ENCODE peak calls at places on chromosomes 5 and 9, in nine cellular contexts. W is cardiac fibroblast, E is nephron progenitor cell, V is uterus, D is GM12878, R is psoas muscle, S is endothelial cell, C is PC-3, F is lower leg skin. B is an unnamed sample.

GRCh38 chr9:134419684-134420076 is 93.4 kb downstream of the RXRA start:
- DNase-seq in W (no peak), E (no peak), V (no peak), D (no peak), R (no peak), S (peak; percentile 38), C (peak; percentile 6), F (no peak), B (no peak)

GRCh38 chr9:7936201-7936600 is 136.6 kb upstream of the DMAC1 start:
- DNase-seq in W (no peak), E (no peak), V (no peak), D (no peak), R (no peak), S (no peak), C (no peak), F (no peak), B (no peak)

GRCh38 chr9:91682806-91683205 is 259.2 kb upstream of the NFIL3 start:
- DNase-seq in W (peak; percentile 15), E (no peak), V (no peak), D (no peak), R (no peak), S (no peak), C (peak; percentile 67), F (no peak), B (no peak)

GRCh38 chr5:180390441-180391190 is 37.5 kb upstream of the GFPT2 start:
- DNase-seq in W (peak; percentile 16), E (no peak), V (no peak), D (no peak), R (no peak), S (no peak), C (no peak), F (no peak), B (no peak)

GRCh38 chr9:135718616-135719015 is 16.6 kb downstream of the KCNT1 start:
- DNase-seq in W (peak; percentile 24), E (no peak), V (no peak), D (no peak), R (no peak), S (no peak), C (peak; percentile 43), F (no peak), B (no peak)

GRCh38 chr5:168552146-168552545 is 23.0 kb downstream of the FBLL1 start:
- DNase-seq in W (peak; percentile 98), E (no peak), V (no peak), D (no peak), R (no peak), S (no peak), C (peak; percentile 25), F (no peak), B (no peak)

GRCh38 chr9:116686693-116687073 is 422 bp upstream of the TRIM32 start:
- DNase-seq in W (no peak), E (no peak), V (no peak), D (no peak), R (peak; percentile 5), S (no peak), C (peak; percentile 19), F (no peak), B (no peak)

GRCh38 chr5:115246361-115246991 is 16.2 kb downstream of the PGGT1B start:
- DNase-seq in W (peak; percentile 55), E (no peak), V (no peak), D (peak; percentile 7), R (no peak), S (no peak), C (peak; percentile 71), F (no peak), B (no peak)

GRCh38 chr9:35835216-35835604 is 6.2 kb downstream of the TMEM8B start:
- DNase-seq in W (no peak), E (no peak), V (no peak), D (no peak), R (no peak), S (no peak), C (peak; percentile 22), F (peak; percentile 82), B (no peak)

GRCh38 chr5:67808340-67808739 is 407.2 kb upstream of the PIK3R1 start:
- DNase-seq in W (peak; percentile 5), E (no peak), V (no peak), D (peak; percentile 55), R (no peak), S (no peak), C (no peak), F (no peak), B (no peak)

GRCh38 chr9:100011062-100011681 is 87.6 kb downstream of the ERP44 start:
- DNase-seq in W (peak; percentile 60), E (peak; percentile 39), V (no peak), D (peak; percentile 38), R (no peak), S (peak; percentile 40), C (peak; percentile 66), F (no peak), B (no peak)

GRCh38 chr5:80141147-80141671 is 106.1 kb downstream of the THBS4 start:
- DNase-seq in W (peak; percentile 74), E (peak; percentile 46), V (peak; percentile 85), D (no peak), R (peak; percentile 85), S (peak; percentile 62), C (no peak), F (peak; percentile 94), B (peak; percentile 59)

GRCh38 chr5:5141625-5142527 is 1.7 kb downstream of the ADAMTS16 start:
- DNase-seq in W (peak; percentile 71), E (peak; percentile 68), V (peak; percentile 49), D (no peak), R (no peak), S (peak; percentile 52), C (peak; percentile 75), F (no peak), B (no peak)

GRCh38 chr9:134393582-134394280 is 67.5 kb downstream of the RXRA start:
- DNase-seq in W (no peak), E (no peak), V (no peak), D (no peak), R (no peak), S (no peak), C (no peak), F (no peak), B (no peak)

GRCh38 chr5:160534125-160534524 is 112.5 kb downstream of the PTTG1 start:
- DNase-seq in W (no peak), E (no peak), V (no peak), D (no peak), R (no peak), S (no peak), C (no peak), F (no peak), B (no peak)

DNA sequence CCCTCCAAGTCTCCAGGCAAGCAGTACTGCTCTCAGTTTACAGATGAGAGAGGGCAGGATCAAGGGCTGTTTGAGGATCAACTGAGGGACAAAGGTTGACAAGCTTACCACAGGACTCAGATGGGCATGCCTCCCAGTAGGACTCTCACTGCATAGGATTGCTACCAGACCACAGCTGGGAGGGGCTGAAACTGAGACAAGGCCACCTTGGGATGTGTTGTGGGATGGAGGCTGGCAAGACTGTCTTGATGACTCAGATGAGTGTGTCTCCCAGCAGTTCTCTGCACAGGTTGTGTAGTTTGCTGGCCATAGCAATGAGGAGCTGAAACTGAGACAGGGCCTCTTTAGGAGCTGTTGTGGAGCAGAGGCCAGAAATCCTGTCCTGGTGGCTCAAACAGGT is 222.2 kb upstream of the IRX1 start:
- DNase-seq in W (no peak), E (no peak), V (no peak), D (no peak), R (no peak), S (no peak), C (no peak), F (peak; percentile 46), B (no peak)
- TF ChIP-seq CTCF in W (no peak), E (no peak), V (no peak), D (no peak), R (no peak), S (no peak), C (no peak), F (no peak), B (no peak)

GRCh38 chr5:109483395-109483974 is 73.7 kb upstream of the PJA2 start:
- DNase-seq in W (no peak), E (no peak), V (no peak), D (no peak), R (no peak), S (no peak), C (no peak), F (no peak), B (no peak)

GRCh38 chr5:109482748-109483147 is 73.0 kb upstream of the PJA2 start:
- DNase-seq in W (no peak), E (no peak), V (no peak), D (no peak), R (no peak), S (no peak), C (no peak), F (no peak), B (no peak)

GRCh38 chr5:109486200-109486804 is 76.5 kb upstream of the PJA2 start:
- DNase-seq in W (peak; percentile 8), E (no peak), V (no peak), D (no peak), R (no peak), S (no peak), C (no peak), F (no peak), B (no peak)

GRCh38 chr5:109484597-109484996 is 74.8 kb upstream of the PJA2 start:
- DNase-seq in W (no peak), E (no peak), V (no peak), D (no peak), R (no peak), S (no peak), C (no peak), F (no peak), B (no peak)

GRCh38 chr5:109485030-109485429 is 75.3 kb upstream of the PJA2 start:
- DNase-seq in W (peak; percentile 35), E (no peak), V (peak; percentile 23), D (no peak), R (peak; percentile 63), S (peak; percentile 50), C (no peak), F (peak; percentile 87), B (no peak)
- TF ChIP-seq CTCF in W (no peak), E (no peak), V (no peak), D (no peak), R (no peak), S (no peak), C (no peak), F (no peak), B (no peak)

DNA sequence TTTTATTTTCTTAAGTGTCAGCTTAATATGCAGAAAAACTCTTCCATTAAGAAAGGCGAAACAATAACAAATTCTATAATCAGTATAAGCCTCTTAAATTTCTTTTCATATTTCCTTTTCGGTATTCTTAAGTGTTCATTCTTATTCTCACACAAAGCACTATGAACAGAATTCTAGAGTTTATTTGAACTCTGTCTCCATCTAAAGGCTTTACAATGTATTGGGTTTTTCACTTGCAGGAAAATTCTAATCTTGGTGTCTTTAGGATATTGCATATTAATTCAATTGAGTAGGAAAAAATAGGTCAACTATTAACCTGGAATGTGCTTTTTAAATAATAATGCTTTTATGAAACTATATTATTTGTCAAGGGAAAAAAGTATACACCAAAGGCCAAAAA is 166.6 kb downstream of the SLF1 start:
- DNase-seq in W (no peak), E (no peak), V (no peak), D (no peak), R (no peak), S (no peak), C (peak; percentile 7), F (no peak), B (no peak)
- TF ChIP-seq CTCF in W (no peak), E (peak; percentile 27), V (peak; percentile 33), D (no peak), R (no peak), S (no peak), C (peak; percentile 44), F (no peak), B (no peak)

DNA sequence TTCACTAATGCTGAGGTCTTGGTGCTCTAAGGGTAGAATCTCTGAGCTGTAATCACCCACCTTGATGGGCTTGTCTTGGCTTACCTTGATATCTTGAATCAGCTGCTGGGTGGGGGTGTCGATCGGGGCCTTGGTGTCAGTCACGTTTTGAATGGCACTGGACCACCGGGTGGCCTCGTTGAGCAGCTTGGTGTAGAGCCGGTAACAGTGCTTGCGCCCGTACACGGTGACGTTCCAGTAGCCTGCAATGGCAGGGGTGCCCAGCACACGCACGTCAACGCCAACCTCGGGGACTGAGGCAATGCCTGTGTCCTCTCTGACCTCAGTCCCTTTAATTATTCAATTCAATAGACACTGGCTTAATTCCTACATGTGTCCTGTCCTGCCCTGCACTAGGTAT is 63.1 kb upstream of the RETREG1 start:
- DNase-seq in W (no peak), E (no peak), V (no peak), D (no peak), R (no peak), S (peak; percentile 26), C (peak; percentile 24), F (no peak), B (no peak)
- TF ChIP-seq CTCF in W (no peak), E (no peak), V (no peak), D (no peak), R (no peak), S (no peak), C (peak; percentile 59), F (no peak), B (no peak)